ENCODE peak calls at places on chromosome 18, in ten cellular contexts. U, H, S, E, C, P, N, O, G and K are unnamed samples.

GRCh38 chr18:58590827-58591226 is 38.1 kb downstream of the ALPK2 start:
- DNase-seq in U (no peak), H (no peak), S (no peak), E (no peak), C (no peak), P (no peak), N (no peak), O (no peak), G (no peak), K (no peak)

GRCh38 chr18:8522756-8523155 is 86.5 kb upstream of the RAB12 start:
- DNase-seq in U (no peak), H (no peak), S (no peak), E (no peak), C (no peak), P (no peak), N (no peak), O (no peak), G (no peak), K (no peak)

GRCh38 chr18:67477522-67477921 is 39.0 kb downstream of the DSEL start:
- DNase-seq in U (no peak), H (no peak), S (no peak), E (no peak), C (no peak), P (no peak), N (no peak), O (no peak), G (no peak), K (no peak)

GRCh38 chr18:45916302-45916701 is 50.8 kb downstream of the EPG5 start:
- DNase-seq in U (no peak), H (no peak), S (no peak), E (no peak), C (no peak), P (no peak), N (no peak), O (no peak), G (no peak), K (no peak)

GRCh38 chr18:23824704-23825103 is 135.5 kb downstream of the LAMA3 start:
- DNase-seq in U (no peak), H (no peak), S (no peak), E (no peak), C (no peak), P (peak), N (no peak), O (peak), G (no peak), K (peak)

GRCh38 chr18:5627756-5628511 is 84.1 kb upstream of the EPB41L3 start:
- DNase-seq in U (peak), H (no peak), S (no peak), E (no peak), C (no peak), P (no peak), N (no peak), O (no peak), G (no peak), K (no peak)

GRCh38 chr18:79452991-79453645 is 57.4 kb downstream of the NFATC1 start:
- DNase-seq in U (no peak), H (no peak), S (no peak), E (no peak), C (no peak), P (no peak), N (no peak), O (no peak), G (no peak), K (no peak)

GRCh38 chr18:12744103-12744502 is 41.3 kb downstream of the PSMG2 start:
- DNase-seq in U (peak), H (peak), S (no peak), E (no peak), C (no peak), P (peak), N (peak), O (peak), G (peak), K (peak)

GRCh38 chr18:9297007-9297393 is 37.6 kb upstream of the TWSG1 start:
- DNase-seq in U (no peak), H (no peak), S (no peak), E (no peak), C (no peak), P (no peak), N (no peak), O (no peak), G (no peak), K (no peak)

GRCh38 chr18:64372850-64373249 is 224.0 kb upstream of the LINC00305 start:
- DNase-seq in U (no peak), H (no peak), S (no peak), E (no peak), C (no peak), P (no peak), N (no peak), O (no peak), G (no peak), K (no peak)

GRCh38 chr18:74281639-74282358 is 10.0 kb downstream of the CYB5A start:
- DNase-seq in U (no peak), H (no peak), S (no peak), E (no peak), C (no peak), P (no peak), N (no peak), O (no peak), G (no peak), K (no peak)

GRCh38 chr18:62018034-62018760 is 125.4 kb upstream of the RNF152 start:
- DNase-seq in U (no peak), H (no peak), S (no peak), E (peak), C (no peak), P (peak), N (no peak), O (peak), G (no peak), K (no peak)

GRCh38 chr18:13501896-13502295 is 224.5 kb downstream of the FAM210A start:
- DNase-seq in U (no peak), H (no peak), S (no peak), E (no peak), C (no peak), P (peak), N (peak), O (no peak), G (no peak), K (no peak)

GRCh38 chr18:70450658-70451253 is 161.9 kb downstream of the SOCS6 start:
- DNase-seq in U (no peak), H (no peak), S (no peak), E (no peak), C (no peak), P (no peak), N (no peak), O (no peak), G (no peak), K (no peak)

GRCh38 chr18:27844416-27844792 is 332.5 kb downstream of the CDH2 start:
- DNase-seq in U (no peak), H (no peak), S (no peak), E (no peak), C (no peak), P (peak), N (no peak), O (peak), G (no peak), K (peak)

GRCh38 chr18:79603321-79604204 is 76.0 kb upstream of the CTDP1 start:
- DNase-seq in U (no peak), H (no peak), S (no peak), E (no peak), C (no peak), P (no peak), N (no peak), O (no peak), G (no peak), K (no peak)

GRCh38 chr18:62918361-62918760 is 203.0 kb downstream of the PHLPP1 start:
- DNase-seq in U (no peak), H (no peak), S (no peak), E (no peak), C (no peak), P (no peak), N (no peak), O (no peak), G (no peak), K (no peak)